ENCODE peak calls at places on chromosomes 13 and 19, in six cellular contexts. N, O, X, Z, G and R are unnamed samples.

GRCh38 chr13:114129649-114130062 is 2.8 kb downstream of the RASA3 start:
- DNase-seq in N (peak; percentile 47), O (peak; percentile 52), X (no peak), Z (no peak), G (no peak), R (peak; percentile 19)

GRCh38 chr19:33815410-33816340 is 19.0 kb downstream of the KCTD15 start:
- DNase-seq in N (peak; percentile 27), O (peak; percentile 31), X (peak; percentile 17), Z (no peak), G (no peak), R (no peak)

GRCh38 chr13:60959427-60959826 is 456.2 kb downstream of the PCDH20 start:
- DNase-seq in N (no peak), O (no peak), X (no peak), Z (no peak), G (no peak), R (no peak)

GRCh38 chr13:82751221-82751620 is 1131.1 kb downstream of the SLITRK1 start:
- DNase-seq in N (no peak), O (no peak), X (no peak), Z (no peak), G (peak; percentile 29), R (no peak)

GRCh38 chr19:3115916-3116602 is 19.8 kb upstream of the GNA15 start:
- DNase-seq in N (no peak), O (no peak), X (no peak), Z (no peak), G (no peak), R (no peak)

GRCh38 chr13:78022164-78022877 is 103.7 kb upstream of the EDNRB start:
- DNase-seq in N (peak; percentile 95), O (peak; percentile 76), X (peak; percentile 78), Z (no peak), G (peak; percentile 15), R (no peak)

GRCh38 chr13:42832341-42833153 is 51.2 kb downstream of the FAM216B start:
- DNase-seq in N (peak; percentile 96), O (no peak), X (no peak), Z (no peak), G (no peak), R (no peak)

GRCh38 chr19:18340237-18340989 is at the start of gene PGPEP1:
- DNase-seq in N (peak; percentile 69), O (peak; percentile 90), X (peak; percentile 75), Z (no peak), G (peak; percentile 45), R (peak; percentile 52)

GRCh38 chr13:20349564-20350379 is 117.7 kb upstream of the GJB6 start:
- DNase-seq in N (no peak), O (no peak), X (no peak), Z (no peak), G (no peak), R (no peak)

GRCh38 chr13:68304287-68304893 is 1074.3 kb upstream of the PCDH9 start:
- DNase-seq in N (no peak), O (no peak), X (peak; percentile 38), Z (no peak), G (peak; percentile 48), R (peak; percentile 61)

GRCh38 chr19:30419581-30420180 is 47.5 kb downstream of the ZNF536 start:
- DNase-seq in N (no peak), O (no peak), X (no peak), Z (no peak), G (no peak), R (peak; percentile 7)

GRCh38 chr19:58451358-58452101 is at the start of gene ZNF324B:
- DNase-seq in N (peak; percentile 96), O (peak; percentile 97), X (peak; percentile 99), Z (peak; percentile 97), G (peak; percentile 98), R (peak; percentile 94)

GRCh38 chr19:10422846-10423245 is 2.5 kb downstream of the PDE4A start:
- DNase-seq in N (no peak), O (no peak), X (no peak), Z (no peak), G (no peak), R (no peak)

GRCh38 chr19:32233091-32233490 is 112.3 kb upstream of the ZNF507 start:
- DNase-seq in N (no peak), O (peak; percentile 54), X (no peak), Z (no peak), G (no peak), R (no peak)

GRCh38 chr19:19900124-19900523 is 622 bp upstream of the ZNF93 start:
- DNase-seq in N (peak; percentile 40), O (no peak), X (peak; percentile 24), Z (no peak), G (no peak), R (no peak)

GRCh38 chr19:10143700-10144099 is 24.0 kb upstream of the EIF3G start:
- DNase-seq in N (no peak), O (no peak), X (no peak), Z (no peak), G (no peak), R (no peak)

GRCh38 chr19:42596391-42597071 is 1.8 kb upstream of the CEACAM8 start:
- DNase-seq in N (peak; percentile 19), O (peak; percentile 87), X (peak; percentile 19), Z (no peak), G (peak; percentile 3), R (peak; percentile 39)

GRCh38 chr13:79709526-79709925 is 228.6 kb downstream of the NDFIP2 start:
- DNase-seq in N (no peak), O (no peak), X (no peak), Z (no peak), G (no peak), R (no peak)

GRCh38 chr13:113562866-113563265 is 21.7 kb upstream of the TFDP1 start:
- DNase-seq in N (no peak), O (no peak), X (no peak), Z (no peak), G (no peak), R (no peak)

GRCh38 chr13:100129605-100130004 is 40.7 kb downstream of the PCCA start:
- DNase-seq in N (peak; percentile 51), O (no peak), X (no peak), Z (no peak), G (no peak), R (no peak)

GRCh38 chr13:113013303-113013702 is 44.3 kb downstream of the MCF2L start:
- DNase-seq in N (no peak), O (no peak), X (no peak), Z (no peak), G (no peak), R (no peak)

GRCh38 chr19:37513397-37513796 is 6.7 kb downstream of the ZNF793 start:
- DNase-seq in N (peak; percentile 61), O (no peak), X (no peak), Z (no peak), G (no peak), R (no peak)

GRCh38 chr13:114132419-114133121 is at the start of gene RASA3:
- DNase-seq in N (peak; percentile 85), O (peak; percentile 94), X (peak; percentile 82), Z (peak; percentile 54), G (peak; percentile 71), R (peak; percentile 69)

GRCh38 chr19:18975011-18975410 is 34.0 kb upstream of the HOMER3 start:
- DNase-seq in N (no peak), O (no peak), X (no peak), Z (no peak), G (no peak), R (no peak)

GRCh38 chr13:70253411-70253810 is 145.2 kb upstream of the KLHL1 start:
- DNase-seq in N (no peak), O (no peak), X (no peak), Z (no peak), G (no peak), R (no peak)

GRCh38 chr19:52297601-52298358 is 811 bp downstream of the ZNF480 start:
- DNase-seq in N (peak; percentile 5), O (no peak), X (peak; percentile 8), Z (no peak), G (no peak), R (no peak)

GRCh38 chr13:113337556-113337955 is 26.4 kb downstream of the GRTP1 start:
- DNase-seq in N (no peak), O (peak; percentile 68), X (no peak), Z (no peak), G (no peak), R (no peak)

GRCh38 chr13:104586010-104586746 is 1520.0 kb upstream of the SLC10A2 start:
- DNase-seq in N (no peak), O (no peak), X (no peak), Z (no peak), G (no peak), R (no peak)

GRCh38 chr13:73421310-73421912 is 362.6 kb downstream of the KLF5 start:
- DNase-seq in N (no peak), O (no peak), X (no peak), Z (no peak), G (no peak), R (peak; percentile 55)

GRCh38 chr19:58367698-58368454 is 5.3 kb upstream of the ZNF497 start:
- DNase-seq in N (no peak), O (no peak), X (no peak), Z (no peak), G (no peak), R (no peak)

GRCh38 chr19:18391509-18392075 is 5.6 kb downstream of the GDF15 start:
- DNase-seq in N (no peak), O (no peak), X (no peak), Z (no peak), G (no peak), R (no peak)

GRCh38 chr19:50551713-50552187 is 16.5 kb downstream of the LRRC4B start:
- DNase-seq in N (no peak), O (no peak), X (peak; percentile 37), Z (no peak), G (no peak), R (no peak)